ENCODE peak calls at places on chromosomes 12 and 14, in ten cellular contexts. Y is Right ventricle myocardium inferior, K is left ventricle myocardium superior, H is T-helper 17 cell, B is upper lobe of right lung, T is memory B cell, E is left lung, J is natural killer cell, A is heart left ventricle, U is SK-N-SH treated with all-trans-retinoic acid at 6 μM for 48 hours. Z is an unnamed sample.

GRCh38 chr12:115691123-115691522 is 586.4 kb downstream of the MED13L start:
- ATAC-seq in Y (no peak), K (no peak), H (no peak), B (no peak), T (no peak), E (no peak), J (no peak), A (no peak), U (no peak), Z (no peak)

GRCh38 chr12:87586158-87586557 is 443.0 kb downstream of the C12orf50 start:
- ATAC-seq in Y (no peak), K (no peak), H (no peak), B (no peak), T (no peak), E (no peak), J (no peak), A (no peak), U (no peak), Z (no peak)

GRCh38 chr14:89669209-89669608 is 252.2 kb upstream of the FOXN3 start:
- ATAC-seq in Y (no peak), K (peak; percentile 43), H (no peak), B (peak; percentile 70), T (no peak), E (peak; percentile 32), J (peak; percentile 91), A (peak; percentile 22), U (no peak), Z (no peak)

GRCh38 chr14:89365071-89365801 is 51.8 kb downstream of the FOXN3 start:
- ATAC-seq in Y (peak; percentile 49), K (peak; percentile 55), H (peak; percentile 93), B (peak; percentile 83), T (peak; percentile 94), E (peak; percentile 43), J (peak; percentile 96), A (peak; percentile 66), U (no peak), Z (peak; percentile 31)

GRCh38 chr12:98894412-98895085 is 249.5 kb downstream of the APAF1 start:
- ATAC-seq in Y (no peak), K (no peak), H (no peak), B (no peak), T (no peak), E (no peak), J (no peak), A (no peak), U (peak; percentile 53), Z (no peak)

GRCh38 chr12:11565752-11566151 is 83.7 kb upstream of the ETV6 start:
- ATAC-seq in Y (no peak), K (no peak), H (no peak), B (no peak), T (peak; percentile 49), E (no peak), J (no peak), A (no peak), U (no peak), Z (no peak)

GRCh38 chr14:64569108-64570045 is 19.6 kb downstream of the PPP1R36 start:
- ATAC-seq in Y (peak; percentile 93), K (peak; percentile 96), H (no peak), B (no peak), T (no peak), E (peak; percentile 74), J (no peak), A (peak; percentile 97), U (peak; percentile 62), Z (peak; percentile 95)

GRCh38 chr12:76962099-76962498 is 83.3 kb upstream of the CSRP2 start:
- ATAC-seq in Y (no peak), K (no peak), H (no peak), B (no peak), T (no peak), E (no peak), J (no peak), A (no peak), U (no peak), Z (no peak)

GRCh38 chr14:37864861-37865718 is 269.7 kb downstream of the TTC6 start:
- ATAC-seq in Y (no peak), K (no peak), H (no peak), B (peak; percentile 21), T (no peak), E (peak; percentile 57), J (no peak), A (peak; percentile 38), U (no peak), Z (peak; percentile 65)

GRCh38 chr12:108622425-108622824 is 11.3 kb downstream of the SELPLG start:
- ATAC-seq in Y (peak; percentile 41), K (peak; percentile 45), H (peak; percentile 40), B (peak; percentile 71), T (peak; percentile 34), E (peak; percentile 31), J (peak; percentile 63), A (peak; percentile 73), U (peak; percentile 15), Z (peak; percentile 60)

GRCh38 chr14:49688701-49689030 is 652 bp upstream of the POLE2 start:
- ATAC-seq in Y (no peak), K (no peak), H (no peak), B (no peak), T (no peak), E (no peak), J (no peak), A (no peak), U (no peak), Z (no peak)

Z was measured in gastroesophageal sphincter.